ENCODE peak calls at places on chromosomes 12 and 14, in five cellular contexts. J is H9, O is H1, T is mesenchymal stem cell, A is trophoblast cell. V is an unnamed sample.

GRCh38 chr14:48914921-48915320 is 671.3 kb downstream of the RPS29 start:
- DNase-seq in J (no peak), O (no peak), T (no peak), A (no peak), V (no peak)

GRCh38 chr12:49535921-49536525 is 2.8 kb upstream of the KCNH3 start:
- DNase-seq in J (peak; percentile 14), O (no peak), T (no peak), A (no peak), V (no peak)

GRCh38 chr12:12024958-12025682 is 45.6 kb upstream of the BCL2L14 start:
- DNase-seq in J (no peak), O (peak; percentile 20), T (no peak), A (no peak), V (no peak)

GRCh38 chr14:52844262-52845060 is 53.1 kb upstream of the GNPNAT1 start:
- DNase-seq in J (peak; percentile 33), O (no peak), T (no peak), A (peak; percentile 43), V (no peak)

GRCh38 chr12:31804185-31804504 is 75.3 kb upstream of the AMN1 start:
- DNase-seq in J (no peak), O (no peak), T (no peak), A (no peak), V (no peak)

GRCh38 chr14:69812725-69813124 is 15.7 kb upstream of the SLC10A1 start:
- DNase-seq in J (no peak), O (no peak), T (no peak), A (peak; percentile 91), V (no peak)

GRCh38 chr14:104867371-104868059 is 2.4 kb downstream of the CEP170B start:
- DNase-seq in J (no peak), O (no peak), T (no peak), A (no peak), V (no peak)

GRCh38 chr12:109525279-109525585 is 47.8 kb downstream of the UBE3B start:
- DNase-seq in J (no peak), O (no peak), T (no peak), A (peak; percentile 80), V (no peak)

GRCh38 chr12:19151298-19151697 is 21.8 kb downstream of the PLEKHA5 start:
- DNase-seq in J (no peak), O (no peak), T (no peak), A (no peak), V (no peak)

GRCh38 chr12:83473408-83474095 is 786.8 kb downstream of the TMTC2 start:
- DNase-seq in J (no peak), O (no peak), T (no peak), A (no peak), V (no peak)

GRCh38 chr14:90487031-90487430 is 90.2 kb downstream of the CALM1 start:
- DNase-seq in J (peak; percentile 52), O (peak; percentile 45), T (no peak), A (no peak), V (no peak)

GRCh38 chr14:99413972-99414371 is 66.7 kb downstream of the SETD3 start:
- DNase-seq in J (no peak), O (no peak), T (no peak), A (no peak), V (no peak)

GRCh38 chr14:20429801-20430669 is 5.9 kb downstream of the KLHL33 start:
- DNase-seq in J (no peak), O (no peak), T (no peak), A (no peak), V (no peak)

GRCh38 chr14:53214384-53214783 is 61.3 kb upstream of the DDHD1 start:
- DNase-seq in J (no peak), O (no peak), T (no peak), A (no peak), V (no peak)

GRCh38 chr12:5438671-5439200 is 6.8 kb downstream of the NTF3 start:
- DNase-seq in J (no peak), O (no peak), T (no peak), A (peak; percentile 61), V (no peak)

GRCh38 chr12:130127527-130127908 is 34.7 kb upstream of the FZD10 start:
- DNase-seq in J (no peak), O (no peak), T (no peak), A (no peak), V (no peak)

GRCh38 chr12:107645630-107646333 is 39.8 kb upstream of the PWP1 start:
- DNase-seq in J (peak; percentile 92), O (peak; percentile 77), T (no peak), A (no peak), V (peak; percentile 64)

GRCh38 chr14:67623114-67623513 is 3.4 kb downstream of the ARG2 start:
- DNase-seq in J (no peak), O (no peak), T (no peak), A (peak; percentile 44), V (no peak)

GRCh38 chr12:81146228-81147225 is 68.6 kb downstream of the ACSS3 start:
- DNase-seq in J (no peak), O (no peak), T (no peak), A (no peak), V (no peak)

GRCh38 chr14:74619672-74620131 is 7.7 kb upstream of the LTBP2 start:
- DNase-seq in J (no peak), O (no peak), T (peak; percentile 99), A (peak; percentile 40), V (no peak)

GRCh38 chr12:116882742-116883141 is 1.5 kb upstream of the HRK start:
- DNase-seq in J (peak; percentile 48), O (no peak), T (no peak), A (no peak), V (no peak)

GRCh38 chr12:17550011-17550410 is 540.0 kb downstream of the RERGL start:
- DNase-seq in J (no peak), O (no peak), T (no peak), A (no peak), V (no peak)

GRCh38 chr12:55681142-55682077 is 26.3 kb downstream of the ITGA7 start:
- DNase-seq in J (peak; percentile 95), O (peak; percentile 83), T (peak; percentile 30), A (peak; percentile 30), V (peak; percentile 57)

GRCh38 chr12:123075591-123076171 is 75.2 kb downstream of the PITPNM2 start:
- DNase-seq in J (peak; percentile 83), O (peak; percentile 63), T (peak; percentile 57), A (peak; percentile 96), V (peak; percentile 32)

GRCh38 chr14:61695695-61696527 is 598 bp downstream of the HIF1A start:
- DNase-seq in J (peak; percentile 62), O (peak; percentile 82), T (peak; percentile 66), A (peak; percentile 70), V (peak; percentile 76)

GRCh38 chr12:52782502-52782901 is 5.4 kb upstream of the KRT76 start:
- DNase-seq in J (no peak), O (no peak), T (no peak), A (no peak), V (no peak)
- H2BK12ac ChIP-seq in J (no peak overlapping the region), O (no peak overlapping the region), T (no peak overlapping the region), A (no peak overlapping the region), V (no peak overlapping the region)

GRCh38 chr12:114696443-114697245 is 12.7 kb upstream of the TBX3 start:
- DNase-seq in J (peak; percentile 41), O (no peak), T (no peak), A (no peak), V (no peak)
- H2BK12ac ChIP-seq in J (no peak overlapping the region), O (peak overlapping the region; percentile 82), T (no peak overlapping the region), A (peak overlapping the region; percentile 94), V (no peak overlapping the region)

GRCh38 chr12:57679697-57680096 is 14.2 kb upstream of the OS9 start:
- DNase-seq in J (no peak), O (no peak), T (no peak), A (no peak), V (no peak)
- H2BK12ac ChIP-seq in J (no peak overlapping the region), O (no peak overlapping the region), T (no peak overlapping the region), A (no peak overlapping the region), V (no peak overlapping the region)

GRCh38 chr12:93000026-93000425 is 70.9 kb upstream of the EEA1 start:
- DNase-seq in J (no peak), O (no peak), T (no peak), A (peak; percentile 79), V (no peak)
- H2BK12ac ChIP-seq in J (no peak overlapping the region), O (no peak overlapping the region), T (no peak overlapping the region), A (no peak overlapping the region), V (no peak overlapping the region)

GRCh38 chr14:33150662-33151061 is 212.0 kb downstream of the NPAS3 start:
- DNase-seq in J (no peak), O (no peak), T (no peak), A (no peak), V (no peak)
- H2BK12ac ChIP-seq in J (no peak overlapping the region), O (no peak overlapping the region), T (no peak overlapping the region), A (no peak overlapping the region), V (no peak overlapping the region)

DNA sequence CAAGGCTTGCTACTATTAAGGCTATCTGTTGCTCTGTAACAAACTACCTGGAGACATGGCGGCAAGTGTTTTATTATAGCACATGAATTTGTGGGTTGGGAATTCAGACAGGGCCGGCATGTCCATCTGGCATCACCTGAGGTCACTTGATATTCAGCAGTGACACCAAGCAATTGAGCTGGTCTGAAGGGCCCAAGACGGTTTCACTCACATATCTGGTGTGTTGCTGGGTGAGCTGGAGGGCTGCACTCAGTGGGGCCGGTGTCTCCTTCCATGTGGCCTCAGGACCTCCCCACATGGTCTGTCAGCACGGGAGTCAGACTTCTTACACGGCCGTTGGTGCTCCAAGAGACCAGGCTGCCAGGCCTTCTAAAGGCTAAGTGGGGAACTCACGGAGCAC is 52.4 kb upstream of the SCN8A start:
- DNase-seq in J (no peak), O (no peak), T (no peak), A (no peak), V (no peak)
- H2BK12ac ChIP-seq in J (no peak overlapping the region), O (no peak overlapping the region), T (no peak overlapping the region), A (no peak overlapping the region), V (no peak overlapping the region)